ENCODE peak calls at places on chromosomes 5 and 9, in nine cellular contexts. W, X, J, K, Z, M, P, N and O are unnamed samples.

GRCh38 chr9:571066-571465 is 270.4 kb upstream of the DMRT1 start:
- DNase-seq in W (no peak), X (no peak), J (no peak), K (no peak), Z (no peak), M (no peak), P (no peak), N (no peak), O (no peak)

GRCh38 chr9:69122391-69123141 is 51.5 kb upstream of the TJP2 start:
- DNase-seq in W (no peak), X (peak; percentile 66), J (peak; percentile 10), K (no peak), Z (no peak), M (peak; percentile 84), P (no peak), N (peak; percentile 32), O (peak; percentile 83)

GRCh38 chr5:111962906-111963305 is 205.9 kb upstream of the NREP start:
- DNase-seq in W (no peak), X (no peak), J (no peak), K (no peak), Z (no peak), M (no peak), P (no peak), N (no peak), O (no peak)

GRCh38 chr9:91060520-91061343 is 259.1 kb downstream of the SYK start:
- DNase-seq in W (peak; percentile 88), X (peak; percentile 28), J (peak; percentile 80), K (peak; percentile 42), Z (no peak), M (peak; percentile 99), P (no peak), N (no peak), O (peak; percentile 44)

GRCh38 chr9:89732952-89733349 is 128.1 kb downstream of the GADD45G start:
- DNase-seq in W (no peak), X (no peak), J (no peak), K (no peak), Z (no peak), M (no peak), P (no peak), N (no peak), O (no peak)

GRCh38 chr9:123150708-123151503 is 117.4 kb downstream of the GPR21 start:
- DNase-seq in W (no peak), X (no peak), J (no peak), K (no peak), Z (no peak), M (peak; percentile 41), P (no peak), N (peak; percentile 10), O (no peak)

GRCh38 chr9:121628401-121628800 is 23.0 kb upstream of the DAB2IP start:
- DNase-seq in W (no peak), X (no peak), J (no peak), K (no peak), Z (no peak), M (no peak), P (no peak), N (no peak), O (no peak)

GRCh38 chr9:135299239-135299590 is 180.4 kb upstream of the PPP1R26 start:
- DNase-seq in W (no peak), X (no peak), J (no peak), K (no peak), Z (no peak), M (no peak), P (no peak), N (no peak), O (no peak)

GRCh38 chr9:111870774-111871542 is 25.7 kb upstream of the UGCG start:
- DNase-seq in W (no peak), X (no peak), J (no peak), K (no peak), Z (no peak), M (no peak), P (no peak), N (no peak), O (no peak)

GRCh38 chr9:19030899-19031298 is 2.1 kb downstream of the SAXO1 start:
- DNase-seq in W (no peak), X (no peak), J (no peak), K (no peak), Z (no peak), M (peak; percentile 13), P (no peak), N (no peak), O (no peak)

GRCh38 chr9:75529463-75529862 is 361.0 kb upstream of the PCSK5 start:
- DNase-seq in W (no peak), X (no peak), J (no peak), K (no peak), Z (no peak), M (no peak), P (no peak), N (no peak), O (no peak)

DNA sequence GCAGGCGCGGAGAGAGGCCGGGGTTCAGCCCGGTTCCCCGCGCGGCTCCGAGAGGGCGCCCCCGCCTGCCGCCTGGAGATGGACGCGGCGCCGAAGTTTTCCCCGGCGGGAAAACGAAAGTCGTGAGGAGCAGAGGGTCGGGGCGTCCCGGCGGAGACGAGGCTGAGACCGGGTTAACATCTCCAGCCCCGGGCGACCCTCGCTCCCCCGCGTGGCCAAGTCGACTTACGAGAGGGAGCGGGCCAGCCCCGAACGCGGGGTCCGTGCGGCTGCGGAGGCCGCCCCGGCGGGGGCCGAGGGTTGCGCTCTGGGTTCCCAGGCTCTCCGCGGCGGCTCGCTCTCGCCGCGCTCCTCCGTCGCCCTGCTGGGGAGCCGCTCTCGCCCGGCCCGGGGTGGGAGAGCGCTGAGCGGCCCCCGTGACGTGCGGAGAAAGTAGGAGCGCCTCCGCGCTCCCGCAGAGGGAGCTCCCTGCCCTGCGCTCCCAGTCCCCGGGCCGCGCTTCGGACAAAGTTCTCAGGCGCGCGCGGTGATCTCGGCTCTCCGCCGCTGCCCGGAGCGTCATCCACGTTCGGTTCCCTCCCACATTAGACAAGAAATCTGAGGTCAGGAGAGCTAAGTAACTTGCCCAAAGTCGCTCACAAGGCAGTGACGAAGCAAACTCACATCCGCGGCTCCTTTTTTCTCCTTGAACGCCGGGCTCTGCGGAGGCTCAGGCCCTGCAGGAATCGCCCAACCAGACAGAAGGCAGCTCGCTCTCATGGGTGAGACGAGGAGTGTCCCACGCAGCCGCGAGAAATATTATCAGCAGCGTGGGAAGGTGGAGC is 1.1 kb upstream of the GCNT4 start:
- DNase-seq in W (peak; percentile 44), X (peak; percentile 63), J (peak; percentile 40), K (peak; percentile 67), Z (peak; percentile 41), M (peak; percentile 73), P (peak; percentile 39), N (peak; percentile 72), O (peak; percentile 62)
- H3K4me1 ChIP-seq in W (peaks cover 9% of the 10 kb centered on the region), X (peaks cover 30% of the 10 kb centered on the region), J (peaks cover 16% of the 10 kb centered on the region), K (peaks cover 11% of the 10 kb centered on the region), Z (peaks cover 12% of the 10 kb centered on the region), M (peaks cover 19% of the 10 kb centered on the region), P (peaks cover 13% of the 10 kb centered on the region), N (peaks cover 14% of the 10 kb centered on the region), O (peaks cover 8% of the 10 kb centered on the region)

GRCh38 chr5:137294604-137295003 is 204.5 kb downstream of the SPOCK1 start:
- DNase-seq in W (no peak), X (no peak), J (no peak), K (no peak), Z (no peak), M (no peak), P (no peak), N (no peak), O (no peak)
- H3K27ac ChIP-seq in W (no peak overlapping the region), X (no peak overlapping the region), J (no peak overlapping the region), K (no peak overlapping the region), Z (no peak overlapping the region), M (no peak overlapping the region), P (no peak overlapping the region), N (no peak overlapping the region), O (no peak overlapping the region)

DNA sequence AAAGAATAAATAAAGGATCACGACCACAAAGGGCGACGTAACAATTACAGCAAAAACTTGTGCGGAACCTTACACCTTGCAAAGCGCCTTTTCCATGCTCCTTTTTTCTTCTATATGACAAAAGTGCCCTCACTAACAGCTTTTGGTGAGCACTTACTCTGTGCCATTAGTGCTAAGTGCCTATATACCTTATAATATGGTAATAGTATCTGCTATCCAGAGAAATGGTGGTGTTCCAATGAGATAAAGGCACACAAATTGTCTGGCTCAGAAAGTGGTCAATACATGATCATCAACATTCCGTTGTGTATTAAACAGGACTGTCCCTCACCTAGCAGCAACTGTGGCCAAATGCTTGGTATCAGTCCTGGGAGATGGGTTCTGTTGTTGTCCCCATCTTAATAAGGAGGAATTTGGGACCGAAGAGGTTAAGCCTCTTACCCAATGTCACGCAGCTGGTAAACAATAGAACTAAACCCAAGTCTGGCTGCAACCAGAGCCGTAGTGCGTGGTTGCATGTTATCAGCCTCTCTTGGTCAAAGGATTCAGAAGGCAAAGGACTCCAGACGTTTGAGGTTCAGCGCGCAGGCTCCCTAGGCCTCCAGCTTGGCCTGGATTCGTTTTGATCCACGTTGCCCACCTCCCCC is 559 bp upstream of the TOR2A start:
- DNase-seq in W (no peak), X (no peak), J (no peak), K (no peak), Z (peak; percentile 25), M (no peak), P (no peak), N (no peak), O (no peak)
- TF ChIP-seq CTCF in W (no peak), X (no peak), J (no peak), K (no peak), Z (no peak), M (no peak), P (no peak), N (no peak), O (no peak)

GRCh38 chr5:173823274-173823644 is 64.9 kb upstream of the CPEB4 start:
- DNase-seq in W (no peak), X (no peak), J (no peak), K (no peak), Z (no peak), M (no peak), P (no peak), N (no peak), O (no peak)

GRCh38 chr5:173823721-173824567 is 64.2 kb upstream of the CPEB4 start:
- DNase-seq in W (no peak), X (peak; percentile 52), J (peak; percentile 69), K (no peak), Z (no peak), M (peak; percentile 85), P (no peak), N (no peak), O (peak; percentile 70)

GRCh38 chr5:173826179-173826920 is 61.8 kb upstream of the CPEB4 start:
- DNase-seq in W (no peak), X (no peak), J (no peak), K (no peak), Z (no peak), M (no peak), P (no peak), N (no peak), O (no peak)

GRCh38 chr5:173826921-173827350 is 61.2 kb upstream of the CPEB4 start:
- DNase-seq in W (no peak), X (no peak), J (no peak), K (no peak), Z (no peak), M (no peak), P (no peak), N (no peak), O (no peak)

DNA sequence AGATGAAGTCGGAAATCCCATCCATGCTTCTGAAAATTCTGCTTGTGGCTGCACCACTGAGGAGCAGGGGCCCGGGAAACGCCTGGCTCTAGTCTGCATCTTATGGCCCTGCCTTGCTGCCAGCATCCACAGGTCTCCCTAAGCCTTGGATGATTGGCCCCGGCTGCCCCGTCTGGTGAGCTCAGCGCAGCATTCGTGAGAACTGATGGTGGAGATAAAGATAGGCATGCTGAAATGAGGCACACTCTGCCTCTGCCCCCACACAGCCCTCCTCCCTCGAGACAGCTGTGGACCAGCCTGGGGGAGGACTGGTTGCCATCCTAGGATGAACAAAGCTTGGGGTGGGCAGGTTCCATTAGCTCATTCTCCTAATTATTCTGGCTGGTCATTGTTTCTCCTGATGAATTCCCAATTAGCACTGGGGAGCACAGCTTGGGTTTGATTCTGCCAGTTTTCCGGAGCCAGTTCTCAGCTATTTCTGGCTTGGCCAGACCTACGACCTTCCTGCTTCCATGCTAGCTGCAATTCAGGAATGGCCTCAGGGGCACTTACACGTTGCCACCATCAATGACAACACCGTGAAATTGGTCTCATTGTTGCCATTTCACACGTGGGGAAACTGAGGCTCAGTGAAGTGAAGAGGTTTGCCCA is 62.8 kb upstream of the CPEB4 start:
- DNase-seq in W (no peak), X (no peak), J (no peak), K (peak; percentile 49), Z (no peak), M (no peak), P (no peak), N (no peak), O (no peak)
- H3K4me1 ChIP-seq in W (peaks cover 5% of the 10 kb centered on the region), X (no peaks in the 10 kb centered on the region), J (peaks cover 69% of the 10 kb centered on the region), K (peaks cover 11% of the 10 kb centered on the region), Z (peaks cover 52% of the 10 kb centered on the region), M (peaks cover 16% of the 10 kb centered on the region), P (no peaks in the 10 kb centered on the region), N (no peaks in the 10 kb centered on the region), O (peaks cover 16% of the 10 kb centered on the region)